ENCODE peak calls at places on chromosomes 1 and 21, in four cellular contexts. One of them, this sample, is unnamed.

GRCh38 chr1:21681426-21681825 is 12.3 kb upstream of the RAP1GAP start:
- DNase-seq in glutamatergic neuron: no peak
- DNase-seq in cardiac muscle cell: no peak
- DNase-seq in cerebellar cortex: no peak
- DNase-seq in this sample: no peak

GRCh38 chr21:25837545-25838263 is 102.9 kb downstream of the GABPA start:
- DNase-seq in glutamatergic neuron: no peak
- DNase-seq in cardiac muscle cell: peak; percentile 89
- DNase-seq in cerebellar cortex: no peak
- DNase-seq in this sample: no peak

GRCh38 chr21:45575304-45575992 is 33.2 kb upstream of the SLC19A1 start:
- DNase-seq in glutamatergic neuron: no peak
- DNase-seq in cardiac muscle cell: no peak
- DNase-seq in cerebellar cortex: no peak
- DNase-seq in this sample: peak; percentile 23

GRCh38 chr21:44259082-44259705 is 2.5 kb downstream of the DNMT3L start:
- DNase-seq in glutamatergic neuron: peak; percentile 1
- DNase-seq in cardiac muscle cell: peak; percentile 51
- DNase-seq in cerebellar cortex: no peak
- DNase-seq in this sample: no peak

GRCh38 chr1:47478090-47478489 is 40.2 kb downstream of the FOXD2 start:
- DNase-seq in glutamatergic neuron: no peak
- DNase-seq in cardiac muscle cell: peak; percentile 8
- DNase-seq in cerebellar cortex: no peak
- DNase-seq in this sample: peak; percentile 73

GRCh38 chr1:156102634-156103511 is 11.6 kb upstream of the LMNA start:
- DNase-seq in glutamatergic neuron: no peak
- DNase-seq in cardiac muscle cell: peak; percentile 54
- DNase-seq in cerebellar cortex: no peak
- DNase-seq in this sample: no peak

GRCh38 chr21:20701235-20701634 is 297.0 kb upstream of the NCAM2 start:
- DNase-seq in glutamatergic neuron: no peak
- DNase-seq in cardiac muscle cell: no peak
- DNase-seq in cerebellar cortex: no peak
- DNase-seq in this sample: no peak

GRCh38 chr21:32653326-32653901 is 41.2 kb upstream of the CFAP298 start:
- DNase-seq in glutamatergic neuron: no peak
- DNase-seq in cardiac muscle cell: peak; percentile 44
- DNase-seq in cerebellar cortex: peak; percentile 12
- DNase-seq in this sample: no peak

GRCh38 chr1:245538671-245539070 is 383.9 kb downstream of the KIF26B start:
- DNase-seq in glutamatergic neuron: no peak
- DNase-seq in cardiac muscle cell: no peak
- DNase-seq in cerebellar cortex: no peak
- DNase-seq in this sample: no peak

GRCh38 chr1:198364471-198364870 is 176.0 kb downstream of the ATP6V1G3 start:
- DNase-seq in glutamatergic neuron: no peak
- DNase-seq in cardiac muscle cell: no peak
- DNase-seq in cerebellar cortex: no peak
- DNase-seq in this sample: no peak

GRCh38 chr1:47181955-47182680 is 7.7 kb downstream of the PDZK1IP1 start:
- DNase-seq in glutamatergic neuron: no peak
- DNase-seq in cardiac muscle cell: peak; percentile 59
- DNase-seq in cerebellar cortex: no peak
- DNase-seq in this sample: no peak

GRCh38 chr21:45491056-45491455 is 51.2 kb downstream of the SLC19A1 start:
- DNase-seq in glutamatergic neuron: no peak
- DNase-seq in cardiac muscle cell: no peak
- DNase-seq in cerebellar cortex: no peak
- DNase-seq in this sample: no peak

GRCh38 chr1:201740086-201740541 is 88.8 kb upstream of the IPO9 start:
- DNase-seq in glutamatergic neuron: peak; percentile 43
- DNase-seq in cardiac muscle cell: no peak
- DNase-seq in cerebellar cortex: peak; percentile 21
- DNase-seq in this sample: no peak

GRCh38 chr1:228099331-228099732 is 3.8 kb downstream of the C1orf35 start:
- DNase-seq in glutamatergic neuron: no peak
- DNase-seq in cardiac muscle cell: no peak
- DNase-seq in cerebellar cortex: no peak
- DNase-seq in this sample: peak; percentile 39

GRCh38 chr1:172763088-172763487 is 104.2 kb downstream of the FASLG start:
- DNase-seq in glutamatergic neuron: no peak
- DNase-seq in cardiac muscle cell: no peak
- DNase-seq in cerebellar cortex: no peak
- DNase-seq in this sample: no peak

GRCh38 chr1:155513300-155513926 is 49.2 kb downstream of the ASH1L start:
- DNase-seq in glutamatergic neuron: no peak
- DNase-seq in cardiac muscle cell: peak; percentile 38
- DNase-seq in cerebellar cortex: no peak
- DNase-seq in this sample: no peak

GRCh38 chr1:16180291-16180824 is 24.5 kb upstream of the EPHA2 start:
- DNase-seq in glutamatergic neuron: no peak
- DNase-seq in cardiac muscle cell: no peak
- DNase-seq in cerebellar cortex: no peak
- DNase-seq in this sample: no peak

GRCh38 chr1:209389258-209389657 is 194.3 kb upstream of the CAMK1G start:
- DNase-seq in glutamatergic neuron: no peak
- DNase-seq in cardiac muscle cell: peak; percentile 51
- DNase-seq in cerebellar cortex: no peak
- DNase-seq in this sample: peak; percentile 57

GRCh38 chr1:211613108-211613947 is 34.4 kb upstream of the SLC30A1 start:
- DNase-seq in glutamatergic neuron: no peak
- DNase-seq in cardiac muscle cell: peak; percentile 97
- DNase-seq in cerebellar cortex: peak; percentile 25
- DNase-seq in this sample: peak; percentile 80

GRCh38 chr1:112527266-112528010 is 18.7 kb downstream of the WNT2B start:
- DNase-seq in glutamatergic neuron: no peak
- DNase-seq in cardiac muscle cell: peak; percentile 51
- DNase-seq in cerebellar cortex: peak; percentile 74
- DNase-seq in this sample: no peak

GRCh38 chr1:209825591-209826433 is 2.0 kb upstream of the UTP25 start:
- DNase-seq in glutamatergic neuron: no peak
- DNase-seq in cardiac muscle cell: no peak
- DNase-seq in cerebellar cortex: no peak
- DNase-seq in this sample: no peak